ENCODE peak calls at places on chromosomes 13 and 19, in four cellular contexts. U is A549, A is HepG2, S is GM12878. G is an unnamed sample.

GRCh38 chr19:5339950-5340636 is 519 bp downstream of the PTPRS start:
- DNase-seq in U (peak), A (no peak), S (no peak), G (peak)

GRCh38 chr13:40637644-40638043 is 28.8 kb downstream of the FOXO1 start:
- DNase-seq in U (no peak), A (no peak), S (no peak), G (no peak)

GRCh38 chr19:10809693-10810285 is 26.2 kb downstream of the TMED1 start:
- DNase-seq in U (no peak), A (no peak), S (no peak), G (peak)

GRCh38 chr13:66443926-66444325 is 786.2 kb downstream of the PCDH9 start:
- DNase-seq in U (no peak), A (no peak), S (no peak), G (no peak)

GRCh38 chr19:35793381-35794165 is 18.2 kb downstream of the ARHGAP33 start:
- DNase-seq in U (peak), A (no peak), S (no peak), G (peak)

GRCh38 chr13:60227168-60227567 is 63.4 kb upstream of the DIAPH3 start:
- DNase-seq in U (no peak), A (no peak), S (no peak), G (no peak)

GRCh38 chr19:44777715-44778347 is at the start of gene CBLC:
- DNase-seq in U (no peak), A (peak), S (no peak), G (no peak)

GRCh38 chr13:98706446-98707110 is 45.9 kb downstream of the SLC15A1 start:
- DNase-seq in U (peak), A (peak), S (peak), G (no peak)

GRCh38 chr19:57583104-57583520 is 833 bp upstream of the ZIK1 start:
- DNase-seq in U (no peak), A (no peak), S (no peak), G (no peak)

GRCh38 chr13:25816239-25816638 is 235.6 kb downstream of the SHISA2 start:
- DNase-seq in U (no peak), A (no peak), S (no peak), G (no peak)

GRCh38 chr19:17606786-17607185 is 51.3 kb downstream of the COLGALT1 start:
- DNase-seq in U (no peak), A (no peak), S (no peak), G (no peak)

GRCh38 chr13:32408296-32408998 is 19.5 kb downstream of the N4BP2L1 start:
- DNase-seq in U (no peak), A (no peak), S (no peak), G (peak)

GRCh38 chr19:17470204-17470841 is at the start of gene SLC27A1:
- DNase-seq in U (peak), A (peak), S (peak), G (peak)

GRCh38 chr13:42821437-42821836 is 40.1 kb downstream of the FAM216B start:
- DNase-seq in U (no peak), A (no peak), S (no peak), G (no peak)

GRCh38 chr13:51000576-51001260 is 91.1 kb downstream of the RNASEH2B start:
- DNase-seq in U (no peak), A (no peak), S (no peak), G (no peak)

GRCh38 chr13:46103037-46103436 is 1.8 kb downstream of the CPB2 start:
- DNase-seq in U (no peak), A (no peak), S (no peak), G (no peak)

GRCh38 chr13:39484506-39485313 is 118.3 kb downstream of the LHFPL6 start:
- DNase-seq in U (no peak), A (no peak), S (no peak), G (no peak)

GRCh38 chr13:63501702-63502101 is 2086.1 kb upstream of the PCDH20 start:
- DNase-seq in U (no peak), A (no peak), S (no peak), G (no peak)

GRCh38 chr13:61030445-61030844 is 385.2 kb downstream of the PCDH20 start:
- DNase-seq in U (no peak), A (no peak), S (no peak), G (no peak)

GRCh38 chr19:28416245-28416644 is 796.7 kb downstream of the UQCRFS1 start:
- DNase-seq in U (no peak), A (no peak), S (no peak), G (no peak)

GRCh38 chr19:28422046-28422445 is 790.9 kb downstream of the UQCRFS1 start:
- DNase-seq in U (no peak), A (no peak), S (no peak), G (no peak)

GRCh38 chr19:28420731-28421550 is 792.0 kb downstream of the UQCRFS1 start:
- DNase-seq in U (no peak), A (no peak), S (no peak), G (no peak)

GRCh38 chr19:28422791-28423650 is 789.9 kb downstream of the UQCRFS1 start:
- DNase-seq in U (no peak), A (no peak), S (no peak), G (no peak)

DNA sequence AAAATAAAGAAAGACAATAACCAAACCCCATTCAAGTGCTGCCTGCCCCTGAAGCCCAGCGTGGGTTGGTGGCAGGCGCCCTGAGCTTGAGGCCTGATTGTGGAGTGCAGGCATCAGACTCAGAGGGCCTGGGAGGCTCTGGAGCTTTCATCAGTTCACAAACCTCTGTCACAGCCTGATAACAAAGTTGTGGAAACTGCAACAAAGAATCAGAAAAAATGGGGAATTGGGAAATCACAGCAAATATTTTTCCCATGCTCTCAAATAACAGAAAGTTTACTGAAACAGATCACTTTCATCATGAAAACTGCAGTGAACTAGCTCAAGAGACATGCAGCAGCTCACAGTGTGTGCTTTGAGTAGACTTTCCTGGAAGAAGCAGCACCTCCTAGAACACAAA is 793.6 kb downstream of the UQCRFS1 start:
- DNase-seq in U (no peak), A (no peak), S (no peak), G (no peak)
- TF ChIP-seq MYC in U (no peak), A (no peak), S (no peak), G (no peak)

GRCh38 chr13:24115671-24116070 is 44.8 kb upstream of the SPATA13 start:
- DNase-seq in U (no peak), A (no peak), S (no peak), G (no peak)

GRCh38 chr13:24108615-24108965 is 51.9 kb upstream of the SPATA13 start:
- DNase-seq in U (no peak), A (no peak), S (no peak), G (no peak)

GRCh38 chr13:24110011-24110410 is 50.5 kb upstream of the SPATA13 start:
- DNase-seq in U (no peak), A (no peak), S (no peak), G (no peak)

GRCh38 chr13:24116103-24116502 is 44.4 kb upstream of the SPATA13 start:
- DNase-seq in U (no peak), A (no peak), S (no peak), G (no peak)

GRCh38 chr13:24112791-24113190 is 47.7 kb upstream of the SPATA13 start:
- DNase-seq in U (no peak), A (no peak), S (no peak), G (no peak)
- TF ChIP-seq POLR2A in U (no peak), A (no peak), S (no peak), G (no peak)

GRCh38 chr13:31012285-31013024 is 80.0 kb downstream of the TEX26 start:
- DNase-seq in U (peak), A (peak), S (no peak), G (no peak)
- TF ChIP-seq MYC in U (no peak), A (no peak), S (no peak), G (no peak)

GRCh38 chr19:47231215-47232054 is 436 bp upstream of the BBC3 start:
- DNase-seq in U (peak), A (peak), S (peak), G (peak)
- TF ChIP-seq POLR2A in U (no peak), A (peak), S (peak), G (no peak)

GRCh38 chr13:30128095-30128494 is 179.3 kb downstream of the KATNAL1 start:
- DNase-seq in U (no peak), A (no peak), S (no peak), G (no peak)
- TF ChIP-seq MYC in U (no peak), A (no peak), S (no peak), G (no peak)

GRCh38 chr19:14409157-14410053 is 9.7 kb downstream of the DDX39A start:
- DNase-seq in U (no peak), A (no peak), S (no peak), G (no peak)
- TF ChIP-seq POLR2A in U (no peak), A (no peak), S (peak), G (peak)

GRCh38 chr19:19649159-19649558 is 5.7 kb upstream of the GMIP start:
- DNase-seq in U (no peak), A (no peak), S (no peak), G (no peak)
- TF ChIP-seq MYC in U (no peak), A (no peak), S (no peak), G (no peak)

GRCh38 chr19:55080121-55080914 is 4.6 kb downstream of the EPS8L1 start:
- DNase-seq in U (peak), A (peak), S (no peak), G (peak)
- TF ChIP-seq POLR2A in U (peak), A (no peak), S (peak), G (peak)